ENCODE peak calls at places on chromosome 17, in five cellular contexts. One of them, this sample, is unnamed.

GRCh38 chr17:10789694-10790271 is 14.1 kb downstream of the TMEM238L start:
- DNase-seq in stimulated activated naive CD8-positive, alpha-beta T cell treated with anti-CD3 and anti-CD28 coated beads, Interleukin-15, Interleukin-2, amounts not matched to agents 100 U/mL and 50 U/mL, for 24 hours: no peak
- DNase-seq in A549: no peak
- DNase-seq in AG09309: no peak
- DNase-seq in foreskin fibroblast: no peak
- DNase-seq in this sample: no peak

GRCh38 chr17:27332485-27333409 is 38.8 kb downstream of the WSB1 start:
- DNase-seq in stimulated activated naive CD8-positive, alpha-beta T cell treated with anti-CD3 and anti-CD28 coated beads, Interleukin-15, Interleukin-2, amounts not matched to agents 100 U/mL and 50 U/mL, for 24 hours: peak; percentile 94
- DNase-seq in A549: peak; percentile 97
- DNase-seq in AG09309: peak; percentile 69
- DNase-seq in foreskin fibroblast: peak; percentile 98
- DNase-seq in this sample: no peak

GRCh38 chr17:17994271-17994670 is 21.6 kb downstream of the DRC3 start:
- DNase-seq in stimulated activated naive CD8-positive, alpha-beta T cell treated with anti-CD3 and anti-CD28 coated beads, Interleukin-15, Interleukin-2, amounts not matched to agents 100 U/mL and 50 U/mL, for 24 hours: peak; percentile 23
- DNase-seq in A549: peak; percentile 62
- DNase-seq in AG09309: no peak
- DNase-seq in foreskin fibroblast: peak; percentile 9
- DNase-seq in this sample: no peak

GRCh38 chr17:57312242-57312641 is 55.9 kb downstream of the MSI2 start:
- DNase-seq in stimulated activated naive CD8-positive, alpha-beta T cell treated with anti-CD3 and anti-CD28 coated beads, Interleukin-15, Interleukin-2, amounts not matched to agents 100 U/mL and 50 U/mL, for 24 hours: no peak
- DNase-seq in A549: no peak
- DNase-seq in AG09309: no peak
- DNase-seq in foreskin fibroblast: no peak
- DNase-seq in this sample: no peak

GRCh38 chr17:43521389-43521788 is 24.8 kb downstream of the ETV4 start:
- DNase-seq in stimulated activated naive CD8-positive, alpha-beta T cell treated with anti-CD3 and anti-CD28 coated beads, Interleukin-15, Interleukin-2, amounts not matched to agents 100 U/mL and 50 U/mL, for 24 hours: no peak
- DNase-seq in A549: no peak
- DNase-seq in AG09309: no peak
- DNase-seq in foreskin fibroblast: no peak
- DNase-seq in this sample: no peak

GRCh38 chr17:2416010-2416734 is 15.3 kb upstream of the MNT start:
- DNase-seq in stimulated activated naive CD8-positive, alpha-beta T cell treated with anti-CD3 and anti-CD28 coated beads, Interleukin-15, Interleukin-2, amounts not matched to agents 100 U/mL and 50 U/mL, for 24 hours: peak; percentile 90
- DNase-seq in A549: peak; percentile 88
- DNase-seq in AG09309: peak; percentile 54
- DNase-seq in foreskin fibroblast: peak; percentile 80
- DNase-seq in this sample: no peak

GRCh38 chr17:1134634-1135324 is 45.0 kb downstream of the ABR start:
- DNase-seq in stimulated activated naive CD8-positive, alpha-beta T cell treated with anti-CD3 and anti-CD28 coated beads, Interleukin-15, Interleukin-2, amounts not matched to agents 100 U/mL and 50 U/mL, for 24 hours: no peak
- DNase-seq in A549: no peak
- DNase-seq in AG09309: no peak
- DNase-seq in foreskin fibroblast: no peak
- DNase-seq in this sample: no peak

GRCh38 chr17:44038604-44039007 is 23.8 kb upstream of the TMEM101 start:
- DNase-seq in stimulated activated naive CD8-positive, alpha-beta T cell treated with anti-CD3 and anti-CD28 coated beads, Interleukin-15, Interleukin-2, amounts not matched to agents 100 U/mL and 50 U/mL, for 24 hours: no peak
- DNase-seq in A549: no peak
- DNase-seq in AG09309: no peak
- DNase-seq in foreskin fibroblast: no peak
- DNase-seq in this sample: no peak

GRCh38 chr17:79036609-79037008 is 12.6 kb downstream of the C1QTNF1 start:
- DNase-seq in stimulated activated naive CD8-positive, alpha-beta T cell treated with anti-CD3 and anti-CD28 coated beads, Interleukin-15, Interleukin-2, amounts not matched to agents 100 U/mL and 50 U/mL, for 24 hours: no peak
- DNase-seq in A549: peak; percentile 87
- DNase-seq in AG09309: peak; percentile 94
- DNase-seq in foreskin fibroblast: peak; percentile 91
- DNase-seq in this sample: no peak

GRCh38 chr17:7883781-7884386 is 4.7 kb upstream of the CHD3 start:
- DNase-seq in stimulated activated naive CD8-positive, alpha-beta T cell treated with anti-CD3 and anti-CD28 coated beads, Interleukin-15, Interleukin-2, amounts not matched to agents 100 U/mL and 50 U/mL, for 24 hours: no peak
- DNase-seq in A549: peak; percentile 57
- DNase-seq in AG09309: no peak
- DNase-seq in foreskin fibroblast: no peak
- DNase-seq in this sample: no peak

GRCh38 chr17:17254026-17254425 is 17.1 kb upstream of the FLCN start:
- DNase-seq in stimulated activated naive CD8-positive, alpha-beta T cell treated with anti-CD3 and anti-CD28 coated beads, Interleukin-15, Interleukin-2, amounts not matched to agents 100 U/mL and 50 U/mL, for 24 hours: no peak
- DNase-seq in A549: no peak
- DNase-seq in AG09309: peak; percentile 25
- DNase-seq in foreskin fibroblast: peak; percentile 38
- DNase-seq in this sample: no peak

GRCh38 chr17:32901743-32902142 is 24.8 kb upstream of the MYO1D start:
- DNase-seq in stimulated activated naive CD8-positive, alpha-beta T cell treated with anti-CD3 and anti-CD28 coated beads, Interleukin-15, Interleukin-2, amounts not matched to agents 100 U/mL and 50 U/mL, for 24 hours: no peak
- DNase-seq in A549: no peak
- DNase-seq in AG09309: no peak
- DNase-seq in foreskin fibroblast: no peak
- DNase-seq in this sample: no peak

GRCh38 chr17:7477392-7478275 is 1.8 kb downstream of the ZBTB4 start:
- DNase-seq in stimulated activated naive CD8-positive, alpha-beta T cell treated with anti-CD3 and anti-CD28 coated beads, Interleukin-15, Interleukin-2, amounts not matched to agents 100 U/mL and 50 U/mL, for 24 hours: peak; percentile 62
- DNase-seq in A549: no peak
- DNase-seq in AG09309: peak; percentile 86
- DNase-seq in foreskin fibroblast: peak; percentile 90
- DNase-seq in this sample: no peak

GRCh38 chr17:52762147-52762793 is 603.8 kb upstream of the CA10 start:
- DNase-seq in stimulated activated naive CD8-positive, alpha-beta T cell treated with anti-CD3 and anti-CD28 coated beads, Interleukin-15, Interleukin-2, amounts not matched to agents 100 U/mL and 50 U/mL, for 24 hours: no peak
- DNase-seq in A549: no peak
- DNase-seq in AG09309: no peak
- DNase-seq in foreskin fibroblast: no peak
- DNase-seq in this sample: no peak

GRCh38 chr17:43536236-43537088 is 9.7 kb downstream of the ETV4 start:
- DNase-seq in stimulated activated naive CD8-positive, alpha-beta T cell treated with anti-CD3 and anti-CD28 coated beads, Interleukin-15, Interleukin-2, amounts not matched to agents 100 U/mL and 50 U/mL, for 24 hours: no peak
- DNase-seq in A549: no peak
- DNase-seq in AG09309: no peak
- DNase-seq in foreskin fibroblast: peak; percentile 57
- DNase-seq in this sample: no peak

GRCh38 chr17:246226-246625 is 64.8 kb upstream of the DOC2B start:
- DNase-seq in stimulated activated naive CD8-positive, alpha-beta T cell treated with anti-CD3 and anti-CD28 coated beads, Interleukin-15, Interleukin-2, amounts not matched to agents 100 U/mL and 50 U/mL, for 24 hours: no peak
- DNase-seq in A549: no peak
- DNase-seq in AG09309: no peak
- DNase-seq in foreskin fibroblast: no peak
- DNase-seq in this sample: no peak

GRCh38 chr17:55343114-55343513 is 78.4 kb downstream of the HLF start:
- DNase-seq in stimulated activated naive CD8-positive, alpha-beta T cell treated with anti-CD3 and anti-CD28 coated beads, Interleukin-15, Interleukin-2, amounts not matched to agents 100 U/mL and 50 U/mL, for 24 hours: no peak
- DNase-seq in A549: no peak
- DNase-seq in AG09309: no peak
- DNase-seq in foreskin fibroblast: no peak
- DNase-seq in this sample: no peak

GRCh38 chr17:16925461-16926060 is 46.4 kb downstream of the TNFRSF13B start:
- DNase-seq in stimulated activated naive CD8-positive, alpha-beta T cell treated with anti-CD3 and anti-CD28 coated beads, Interleukin-15, Interleukin-2, amounts not matched to agents 100 U/mL and 50 U/mL, for 24 hours: no peak
- DNase-seq in A549: no peak
- DNase-seq in AG09309: no peak
- DNase-seq in foreskin fibroblast: no peak
- DNase-seq in this sample: no peak

GRCh38 chr17:41631025-41631889 is 6.9 kb upstream of the KRT17 start:
- DNase-seq in stimulated activated naive CD8-positive, alpha-beta T cell treated with anti-CD3 and anti-CD28 coated beads, Interleukin-15, Interleukin-2, amounts not matched to agents 100 U/mL and 50 U/mL, for 24 hours: no peak
- DNase-seq in A549: no peak
- DNase-seq in AG09309: no peak
- DNase-seq in foreskin fibroblast: no peak
- DNase-seq in this sample: no peak

GRCh38 chr17:43591750-43592562 is 45.8 kb upstream of the ETV4 start:
- DNase-seq in stimulated activated naive CD8-positive, alpha-beta T cell treated with anti-CD3 and anti-CD28 coated beads, Interleukin-15, Interleukin-2, amounts not matched to agents 100 U/mL and 50 U/mL, for 24 hours: no peak
- DNase-seq in A549: no peak
- DNase-seq in AG09309: no peak
- DNase-seq in foreskin fibroblast: peak; percentile 78
- DNase-seq in this sample: no peak

GRCh38 chr17:15892679-15893332 is 52.1 kb upstream of the ADORA2B start:
- DNase-seq in stimulated activated naive CD8-positive, alpha-beta T cell treated with anti-CD3 and anti-CD28 coated beads, Interleukin-15, Interleukin-2, amounts not matched to agents 100 U/mL and 50 U/mL, for 24 hours: no peak
- DNase-seq in A549: no peak
- DNase-seq in AG09309: peak; percentile 44
- DNase-seq in foreskin fibroblast: no peak
- DNase-seq in this sample: no peak

GRCh38 chr17:66711403-66711802 is 123.5 kb upstream of the CACNG5 start:
- DNase-seq in stimulated activated naive CD8-positive, alpha-beta T cell treated with anti-CD3 and anti-CD28 coated beads, Interleukin-15, Interleukin-2, amounts not matched to agents 100 U/mL and 50 U/mL, for 24 hours: no peak
- DNase-seq in A549: no peak
- DNase-seq in AG09309: no peak
- DNase-seq in foreskin fibroblast: no peak
- DNase-seq in this sample: peak; percentile 16

GRCh38 chr17:1206016-1206787 is 26.4 kb upstream of the ABR start:
- DNase-seq in stimulated activated naive CD8-positive, alpha-beta T cell treated with anti-CD3 and anti-CD28 coated beads, Interleukin-15, Interleukin-2, amounts not matched to agents 100 U/mL and 50 U/mL, for 24 hours: no peak
- DNase-seq in A549: no peak
- DNase-seq in AG09309: no peak
- DNase-seq in foreskin fibroblast: no peak
- DNase-seq in this sample: no peak

GRCh38 chr17:82931696-82932060 is 91.9 kb upstream of the ZNF750 start:
- DNase-seq in stimulated activated naive CD8-positive, alpha-beta T cell treated with anti-CD3 and anti-CD28 coated beads, Interleukin-15, Interleukin-2, amounts not matched to agents 100 U/mL and 50 U/mL, for 24 hours: no peak
- DNase-seq in A549: no peak
- DNase-seq in AG09309: peak; percentile 59
- DNase-seq in foreskin fibroblast: peak; percentile 71
- DNase-seq in this sample: no peak

GRCh38 chr17:57210224-57210553 is 46.1 kb upstream of the MSI2 start:
- DNase-seq in stimulated activated naive CD8-positive, alpha-beta T cell treated with anti-CD3 and anti-CD28 coated beads, Interleukin-15, Interleukin-2, amounts not matched to agents 100 U/mL and 50 U/mL, for 24 hours: no peak
- DNase-seq in A549: no peak
- DNase-seq in AG09309: no peak
- DNase-seq in foreskin fibroblast: no peak
- DNase-seq in this sample: no peak

GRCh38 chr17:79615926-79616325 is 5.1 kb upstream of the RBFOX3 start:
- DNase-seq in stimulated activated naive CD8-positive, alpha-beta T cell treated with anti-CD3 and anti-CD28 coated beads, Interleukin-15, Interleukin-2, amounts not matched to agents 100 U/mL and 50 U/mL, for 24 hours: no peak
- DNase-seq in A549: no peak
- DNase-seq in AG09309: no peak
- DNase-seq in foreskin fibroblast: no peak
- DNase-seq in this sample: no peak

GRCh38 chr17:8753136-8753975 is 5.0 kb downstream of the SPDYE4 start:
- DNase-seq in stimulated activated naive CD8-positive, alpha-beta T cell treated with anti-CD3 and anti-CD28 coated beads, Interleukin-15, Interleukin-2, amounts not matched to agents 100 U/mL and 50 U/mL, for 24 hours: no peak
- DNase-seq in A549: no peak
- DNase-seq in AG09309: no peak
- DNase-seq in foreskin fibroblast: no peak
- DNase-seq in this sample: peak; percentile 58

GRCh38 chr17:40323317-40323716 is 14.3 kb downstream of the RARA start:
- DNase-seq in stimulated activated naive CD8-positive, alpha-beta T cell treated with anti-CD3 and anti-CD28 coated beads, Interleukin-15, Interleukin-2, amounts not matched to agents 100 U/mL and 50 U/mL, for 24 hours: no peak
- DNase-seq in A549: no peak
- DNase-seq in AG09309: no peak
- DNase-seq in foreskin fibroblast: no peak
- DNase-seq in this sample: no peak

GRCh38 chr17:72523491-72523890 is 402.7 kb downstream of the SOX9 start:
- DNase-seq in stimulated activated naive CD8-positive, alpha-beta T cell treated with anti-CD3 and anti-CD28 coated beads, Interleukin-15, Interleukin-2, amounts not matched to agents 100 U/mL and 50 U/mL, for 24 hours: no peak
- DNase-seq in A549: no peak
- DNase-seq in AG09309: no peak
- DNase-seq in foreskin fibroblast: no peak
- DNase-seq in this sample: no peak

GRCh38 chr17:39952665-39953470 is 9.9 kb upstream of the GSDMA start:
- DNase-seq in stimulated activated naive CD8-positive, alpha-beta T cell treated with anti-CD3 and anti-CD28 coated beads, Interleukin-15, Interleukin-2, amounts not matched to agents 100 U/mL and 50 U/mL, for 24 hours: peak; percentile 94
- DNase-seq in A549: peak; percentile 97
- DNase-seq in AG09309: peak; percentile 69
- DNase-seq in foreskin fibroblast: peak; percentile 93
- DNase-seq in this sample: peak; percentile 99

GRCh38 chr17:50249887-50250286 is 24.4 kb upstream of the TMEM92 start:
- DNase-seq in stimulated activated naive CD8-positive, alpha-beta T cell treated with anti-CD3 and anti-CD28 coated beads, Interleukin-15, Interleukin-2, amounts not matched to agents 100 U/mL and 50 U/mL, for 24 hours: no peak
- DNase-seq in A549: no peak
- DNase-seq in AG09309: no peak
- DNase-seq in foreskin fibroblast: no peak
- DNase-seq in this sample: no peak

GRCh38 chr17:29032067-29032551 is 10.8 kb upstream of the PIPOX start:
- DNase-seq in stimulated activated naive CD8-positive, alpha-beta T cell treated with anti-CD3 and anti-CD28 coated beads, Interleukin-15, Interleukin-2, amounts not matched to agents 100 U/mL and 50 U/mL, for 24 hours: no peak
- DNase-seq in A549: no peak
- DNase-seq in AG09309: no peak
- DNase-seq in foreskin fibroblast: no peak
- DNase-seq in this sample: no peak

GRCh38 chr17:82031885-82032627 is 578 bp downstream of the RAC3 start:
- DNase-seq in stimulated activated naive CD8-positive, alpha-beta T cell treated with anti-CD3 and anti-CD28 coated beads, Interleukin-15, Interleukin-2, amounts not matched to agents 100 U/mL and 50 U/mL, for 24 hours: peak; percentile 49
- DNase-seq in A549: no peak
- DNase-seq in AG09309: no peak
- DNase-seq in foreskin fibroblast: no peak
- DNase-seq in this sample: no peak

GRCh38 chr17:75078097-75079022 is 9.4 kb upstream of the SLC16A5 start:
- DNase-seq in stimulated activated naive CD8-positive, alpha-beta T cell treated with anti-CD3 and anti-CD28 coated beads, Interleukin-15, Interleukin-2, amounts not matched to agents 100 U/mL and 50 U/mL, for 24 hours: peak; percentile 35
- DNase-seq in A549: peak; percentile 86
- DNase-seq in AG09309: no peak
- DNase-seq in foreskin fibroblast: peak; percentile 83
- DNase-seq in this sample: no peak

GRCh38 chr17:79852748-79853147 is 13.5 kb upstream of the CBX4 start:
- DNase-seq in stimulated activated naive CD8-positive, alpha-beta T cell treated with anti-CD3 and anti-CD28 coated beads, Interleukin-15, Interleukin-2, amounts not matched to agents 100 U/mL and 50 U/mL, for 24 hours: no peak
- DNase-seq in A549: no peak
- DNase-seq in AG09309: no peak
- DNase-seq in foreskin fibroblast: no peak
- DNase-seq in this sample: no peak

GRCh38 chr17:2703181-2703580 is 8.4 kb downstream of the CLUH start:
- DNase-seq in stimulated activated naive CD8-positive, alpha-beta T cell treated with anti-CD3 and anti-CD28 coated beads, Interleukin-15, Interleukin-2, amounts not matched to agents 100 U/mL and 50 U/mL, for 24 hours: no peak
- DNase-seq in A549: no peak
- DNase-seq in AG09309: no peak
- DNase-seq in foreskin fibroblast: no peak
- DNase-seq in this sample: no peak

GRCh38 chr17:3556239-3556904 is 1.2 kb downstream of the TRPV3 start:
- DNase-seq in stimulated activated naive CD8-positive, alpha-beta T cell treated with anti-CD3 and anti-CD28 coated beads, Interleukin-15, Interleukin-2, amounts not matched to agents 100 U/mL and 50 U/mL, for 24 hours: no peak
- DNase-seq in A549: no peak
- DNase-seq in AG09309: no peak
- DNase-seq in foreskin fibroblast: no peak
- DNase-seq in this sample: no peak

GRCh38 chr17:81424613-81425017 is 29.4 kb downstream of the BAHCC1 start:
- DNase-seq in stimulated activated naive CD8-positive, alpha-beta T cell treated with anti-CD3 and anti-CD28 coated beads, Interleukin-15, Interleukin-2, amounts not matched to agents 100 U/mL and 50 U/mL, for 24 hours: no peak
- DNase-seq in A549: no peak
- DNase-seq in AG09309: no peak
- DNase-seq in foreskin fibroblast: no peak
- DNase-seq in this sample: no peak

This sample was measured in vagina.